ENCODE peak calls at places on chromosomes 3 and 15, in nine cellular contexts. X, M, S, B, P, G, Z, F and R are unnamed samples.

GRCh38 chr3:69833591-69833990 is 94.3 kb downstream of the MITF start:
- DNase-seq in S (no peak), P (no peak), F (no peak), Z (no peak), M (no peak), X (no peak), G (no peak), B (no peak), R (no peak)

GRCh38 chr15:73800662-73801345 is 47.7 kb upstream of the INSYN1 start:
- DNase-seq in G (no peak), F (peak), X (peak), B (no peak), P (no peak), M (peak), S (peak), Z (no peak), R (peak)

GRCh38 chr3:197989651-197990050 is 29.6 kb downstream of the LMLN start:
- DNase-seq in B (no peak), P (no peak), X (no peak), G (no peak), M (no peak), S (no peak), F (no peak), Z (no peak), R (no peak)

GRCh38 chr15:68618339-68619302 is 39.8 kb downstream of the CORO2B start:
- DNase-seq in Z (no peak), P (no peak), F (no peak), B (no peak), X (peak), M (no peak), S (no peak), G (no peak), R (peak)

GRCh38 chr3:41629072-41629471 is 332.8 kb downstream of the ULK4 start:
- DNase-seq in M (no peak), G (no peak), B (peak), Z (no peak), X (no peak), P (no peak), S (no peak), F (no peak), R (no peak)

GRCh38 chr15:71048913-71049675 is 66.2 kb upstream of the THSD4 start:
- DNase-seq in F (peak), G (no peak), S (no peak), Z (no peak), X (peak), M (peak), B (no peak), P (no peak), R (peak)

GRCh38 chr15:38255690-38256089 is 3.1 kb downstream of the SPRED1 start:
- DNase-seq in G (no peak), S (no peak), Z (no peak), F (no peak), X (no peak), B (no peak), P (no peak), M (no peak), R (no peak)

GRCh38 chr3:170038434-170039110 is 777 bp downstream of the GPR160 start:
- DNase-seq in G (no peak), X (no peak), Z (no peak), F (no peak), S (peak), M (no peak), P (no peak), B (peak), R (no peak)

GRCh38 chr15:27844018-27844666 is 255.0 kb downstream of the OCA2 start:
- DNase-seq in S (no peak), G (peak), Z (no peak), F (peak), B (no peak), M (peak), X (peak), P (no peak), R (peak)

GRCh38 chr3:12451481-12451880 is 32.8 kb upstream of the TSEN2 start:
- DNase-seq in X (no peak), G (no peak), F (no peak), S (no peak), Z (no peak), P (no peak), M (no peak), B (no peak), R (no peak)

GRCh38 chr3:149023951-149024350 is 32.6 kb downstream of the GYG1 start:
- DNase-seq in S (no peak), F (no peak), P (no peak), B (no peak), X (no peak), G (no peak), Z (no peak), M (no peak), R (peak)

GRCh38 chr3:59192473-59192872 is 142.6 kb upstream of the CFAP20DC start:
- DNase-seq in S (no peak), P (no peak), M (peak), F (peak), X (peak), G (no peak), Z (no peak), B (no peak), R (peak)

GRCh38 chr3:23055733-23056376 is 147.3 kb upstream of the UBE2E2 start:
- DNase-seq in M (peak), P (no peak), S (no peak), B (no peak), Z (no peak), G (no peak), X (peak), F (peak), R (peak)

GRCh38 chr3:23051240-23052140 is 151.6 kb upstream of the UBE2E2 start:
- DNase-seq in S (no peak), G (no peak), M (no peak), X (no peak), B (no peak), F (no peak), P (no peak), Z (no peak), R (no peak)

GRCh38 chr3:23046536-23046935 is 156.6 kb upstream of the UBE2E2 start:
- DNase-seq in F (no peak), G (no peak), X (no peak), M (no peak), Z (no peak), B (no peak), P (no peak), S (no peak), R (no peak)

GRCh38 chr3:23052230-23053019 is 150.7 kb upstream of the UBE2E2 start:
- DNase-seq in X (peak), M (no peak), B (peak), G (no peak), F (no peak), S (no peak), Z (no peak), P (no peak), R (no peak)
- TF ChIP-seq CTCF in X (peak), M (peak), B (peak), G (no peak), F (no peak), S (no peak), Z (no peak), P (no peak), R (no peak)

GRCh38 chr3:31699309-31699953 is 166.7 kb downstream of the STT3B start:
- DNase-seq in B (no peak), S (no peak), G (no peak), F (peak), Z (no peak), M (no peak), X (no peak), P (no peak), R (no peak)
- TF ChIP-seq CTCF in B (no peak), S (no peak), G (no peak), F (no peak), Z (no peak), M (no peak), X (no peak), P (peak), R (no peak)

GRCh38 chr15:65533057-65533752 is 2.9 kb downstream of the HACD3 start:
- DNase-seq in F (no peak), S (no peak), B (no peak), X (peak), P (no peak), Z (no peak), G (no peak), M (no peak), R (peak)

GRCh38 chr15:65529754-65530317 is 427 bp upstream of the HACD3 start:
- DNase-seq in Z (no peak), S (no peak), B (no peak), F (no peak), X (no peak), P (no peak), G (no peak), M (no peak), R (no peak)

GRCh38 chr15:65528461-65529060 is 1.7 kb upstream of the HACD3 start:
- DNase-seq in P (no peak), G (no peak), X (no peak), B (no peak), M (no peak), F (no peak), Z (no peak), S (no peak), R (no peak)

GRCh38 chr15:65532738-65533051 is 2.4 kb downstream of the HACD3 start:
- DNase-seq in G (no peak), F (peak), Z (no peak), S (no peak), P (no peak), M (no peak), B (no peak), X (peak), R (peak)

GRCh38 chr15:65530318-65531111 is at the start of gene HACD3:
- DNase-seq in X (peak), Z (peak), B (peak), S (peak), G (peak), P (peak), M (peak), F (peak), R (peak)
- TF ChIP-seq CTCF in X (no peak), Z (no peak), B (no peak), S (no peak), G (no peak), P (no peak), M (no peak), F (no peak), R (no peak)

DNA sequence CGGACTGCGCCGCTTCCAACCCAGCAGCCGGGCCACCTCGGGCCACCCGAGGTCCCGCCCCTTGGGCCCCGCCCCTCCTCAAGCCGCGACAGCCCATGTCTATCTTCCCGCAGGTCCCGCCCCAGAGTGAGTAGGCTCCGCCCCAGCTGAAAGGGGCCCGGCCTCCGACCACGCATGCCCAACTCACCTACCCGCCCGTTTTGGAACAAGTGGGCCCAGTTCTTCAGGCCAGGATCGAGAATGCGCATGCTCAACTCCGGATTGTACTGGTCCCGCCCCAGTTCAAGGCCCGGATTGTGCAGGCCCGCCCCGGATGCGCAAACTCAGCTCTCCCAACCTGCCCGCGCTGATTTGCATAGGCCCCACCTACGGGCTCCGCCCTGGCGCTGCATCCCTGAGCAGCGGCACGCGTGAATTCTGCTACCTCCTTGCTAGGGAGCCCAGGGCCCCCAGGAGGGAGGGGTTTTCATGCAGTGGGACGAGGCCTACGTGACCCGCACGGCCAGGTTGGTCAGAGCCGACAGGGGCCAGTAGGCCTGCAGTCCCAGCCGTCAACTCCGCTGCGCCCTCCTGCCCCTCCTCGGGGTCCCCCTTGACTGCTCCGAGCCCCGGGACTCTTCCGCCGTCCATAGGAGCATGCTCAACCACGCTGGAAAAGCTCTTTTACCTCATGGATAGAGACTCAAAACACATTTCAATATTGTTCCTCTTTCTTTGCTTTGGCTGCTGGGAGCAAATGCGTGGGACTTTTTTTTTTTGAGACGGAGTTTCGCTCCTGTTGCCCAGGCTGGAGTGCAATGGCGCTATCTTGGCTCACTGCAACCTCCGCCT is at the start of gene PFKFB4:
- DNase-seq in P (peak), S (peak), B (peak), F (peak), X (peak), M (peak), G (peak), Z (peak), R (peak)
- TF ChIP-seq CTCF in P (peak), S (peak), B (peak), F (no peak), X (no peak), M (no peak), G (no peak), Z (no peak), R (no peak)

DNA sequence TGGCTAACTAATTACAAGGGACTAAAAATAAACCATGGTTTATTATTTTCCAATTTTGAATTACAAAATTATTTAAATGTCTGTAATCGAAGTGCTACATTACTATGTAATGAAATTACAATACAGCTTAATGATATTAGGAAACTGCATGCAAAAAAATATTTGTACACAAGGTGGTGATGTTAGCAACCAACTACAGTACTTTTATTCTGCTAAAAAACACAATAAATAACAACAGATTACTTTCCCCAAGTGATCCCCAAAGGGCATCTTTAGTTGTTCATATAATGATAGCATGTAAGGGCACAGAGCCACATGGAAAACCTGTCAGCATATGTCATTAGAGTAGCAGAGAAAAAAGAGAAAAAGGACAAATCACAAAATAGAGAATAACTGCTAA is 147.5 kb upstream of the SOX2 start:
- DNase-seq in M (no peak), P (no peak), Z (no peak), X (no peak), B (no peak), F (no peak), G (no peak), S (no peak), R (no peak)
- TF ChIP-seq CTCF in M (no peak), P (no peak), Z (no peak), X (no peak), B (no peak), F (no peak), G (no peak), S (no peak), R (no peak)

GRCh38 chr15:64989331-64990167 is at the start of gene SPG21:
- DNase-seq in S (peak), P (peak), M (peak), Z (peak), F (peak), X (peak), G (peak), B (peak), R (peak)
- TF ChIP-seq CTCF in S (no peak), P (no peak), M (no peak), Z (no peak), F (no peak), X (no peak), G (no peak), B (no peak), R (no peak)

GRCh38 chr15:85504739-85505676 is 124.6 kb downstream of the AKAP13 start:
- DNase-seq in P (no peak), S (no peak), M (peak), F (peak), G (no peak), Z (no peak), B (no peak), X (peak), R (peak)
- TF ChIP-seq CTCF in P (peak), S (peak), M (peak), F (peak), G (peak), Z (peak), B (peak), X (peak), R (peak)

DNA sequence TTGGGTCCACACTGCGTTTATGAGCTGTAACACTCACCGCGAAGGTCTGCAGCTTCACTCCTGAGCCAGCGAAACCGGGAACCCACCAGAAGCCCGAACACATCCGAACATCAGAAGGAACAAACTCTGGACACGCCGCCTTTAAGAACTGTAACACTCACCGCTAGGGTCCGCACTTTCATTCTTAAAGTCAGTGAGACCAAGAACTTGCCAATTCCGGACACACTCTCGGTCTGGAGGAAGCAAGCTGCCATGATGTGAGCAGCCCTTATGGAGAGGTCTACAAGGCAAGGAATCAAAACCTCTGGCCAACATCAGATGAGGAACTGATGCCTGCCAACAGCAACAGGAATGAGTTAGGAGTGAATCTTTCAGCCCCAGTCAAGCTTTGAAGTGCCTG is 62.9 kb downstream of the SLC28A2 start:
- DNase-seq in F (no peak), B (peak), G (no peak), X (peak), P (no peak), S (no peak), M (no peak), Z (no peak), R (peak)
- TF ChIP-seq CTCF in F (peak), B (peak), G (no peak), X (peak), P (no peak), S (no peak), M (no peak), Z (no peak), R (no peak)

GRCh38 chr15:87817553-87817952 is 439.0 kb downstream of the NTRK3 start:
- DNase-seq in P (no peak), S (no peak), B (no peak), M (peak), X (peak), G (peak), F (peak), Z (no peak), R (peak)
- TF ChIP-seq CTCF in P (no peak), S (no peak), B (no peak), M (peak), X (peak), G (no peak), F (peak), Z (no peak), R (peak)